ENCODE peak calls at places on chromosome 16, in six cellular contexts. One of them, this sample, is unnamed.

GRCh38 chr16:30948956-30949654 is at the start of gene ORAI3:
- DNase-seq in WTC11: peak
- DNase-seq in stimulated activated CD8-positive, alpha-beta memory T cell treated with anti-CD3 and anti-CD28 coated beads, Interleukin-4, amount 100 ng/mL, for 24 hours: no peak
- DNase-seq in GM18507: peak
- DNase-seq in dermis blood vessel endothelial cell: peak
- DNase-seq in hippocampal formation: peak
- DNase-seq in this sample: peak

GRCh38 chr16:50809561-50809960 is 67.7 kb downstream of the CYLD start:
- DNase-seq in WTC11: no peak
- DNase-seq in stimulated activated CD8-positive, alpha-beta memory T cell treated with anti-CD3 and anti-CD28 coated beads, Interleukin-4, amount 100 ng/mL, for 24 hours: no peak
- DNase-seq in GM18507: no peak
- DNase-seq in dermis blood vessel endothelial cell: no peak
- DNase-seq in hippocampal formation: no peak
- DNase-seq in this sample: no peak

GRCh38 chr16:6684076-6684673 is 648.5 kb upstream of the RBFOX1 start:
- DNase-seq in WTC11: no peak
- DNase-seq in stimulated activated CD8-positive, alpha-beta memory T cell treated with anti-CD3 and anti-CD28 coated beads, Interleukin-4, amount 100 ng/mL, for 24 hours: no peak
- DNase-seq in GM18507: no peak
- DNase-seq in dermis blood vessel endothelial cell: peak
- DNase-seq in hippocampal formation: peak
- DNase-seq in this sample: peak

GRCh38 chr16:65336169-65336568 is 214.3 kb upstream of the CDH11 start:
- DNase-seq in WTC11: no peak
- DNase-seq in stimulated activated CD8-positive, alpha-beta memory T cell treated with anti-CD3 and anti-CD28 coated beads, Interleukin-4, amount 100 ng/mL, for 24 hours: no peak
- DNase-seq in GM18507: no peak
- DNase-seq in dermis blood vessel endothelial cell: no peak
- DNase-seq in hippocampal formation: no peak
- DNase-seq in this sample: no peak

GRCh38 chr16:68779891-68780290 is 42.8 kb downstream of the CDH1 start:
- DNase-seq in WTC11: no peak
- DNase-seq in stimulated activated CD8-positive, alpha-beta memory T cell treated with anti-CD3 and anti-CD28 coated beads, Interleukin-4, amount 100 ng/mL, for 24 hours: no peak
- DNase-seq in GM18507: no peak
- DNase-seq in dermis blood vessel endothelial cell: no peak
- DNase-seq in hippocampal formation: no peak
- DNase-seq in this sample: no peak

GRCh38 chr16:17635183-17635582 is 164.4 kb upstream of the XYLT1 start:
- DNase-seq in WTC11: no peak
- DNase-seq in stimulated activated CD8-positive, alpha-beta memory T cell treated with anti-CD3 and anti-CD28 coated beads, Interleukin-4, amount 100 ng/mL, for 24 hours: no peak
- DNase-seq in GM18507: no peak
- DNase-seq in dermis blood vessel endothelial cell: no peak
- DNase-seq in hippocampal formation: no peak
- DNase-seq in this sample: no peak

GRCh38 chr16:4754865-4755264 is 12.1 kb downstream of the ZNF500 start:
- DNase-seq in WTC11: no peak
- DNase-seq in stimulated activated CD8-positive, alpha-beta memory T cell treated with anti-CD3 and anti-CD28 coated beads, Interleukin-4, amount 100 ng/mL, for 24 hours: no peak
- DNase-seq in GM18507: no peak
- DNase-seq in dermis blood vessel endothelial cell: no peak
- DNase-seq in hippocampal formation: no peak
- DNase-seq in this sample: no peak

GRCh38 chr16:67871256-67871655 is 1.6 kb upstream of the EDC4 start:
- DNase-seq in WTC11: no peak
- DNase-seq in stimulated activated CD8-positive, alpha-beta memory T cell treated with anti-CD3 and anti-CD28 coated beads, Interleukin-4, amount 100 ng/mL, for 24 hours: no peak
- DNase-seq in GM18507: no peak
- DNase-seq in dermis blood vessel endothelial cell: no peak
- DNase-seq in hippocampal formation: no peak
- DNase-seq in this sample: no peak

GRCh38 chr16:67396159-67396774 is 3.0 kb upstream of the TPPP3 start:
- DNase-seq in WTC11: peak
- DNase-seq in stimulated activated CD8-positive, alpha-beta memory T cell treated with anti-CD3 and anti-CD28 coated beads, Interleukin-4, amount 100 ng/mL, for 24 hours: no peak
- DNase-seq in GM18507: no peak
- DNase-seq in dermis blood vessel endothelial cell: peak
- DNase-seq in hippocampal formation: no peak
- DNase-seq in this sample: no peak

GRCh38 chr16:57374067-57374534 is 1.8 kb downstream of the CX3CL1 start:
- DNase-seq in WTC11: no peak
- DNase-seq in stimulated activated CD8-positive, alpha-beta memory T cell treated with anti-CD3 and anti-CD28 coated beads, Interleukin-4, amount 100 ng/mL, for 24 hours: no peak
- DNase-seq in GM18507: no peak
- DNase-seq in dermis blood vessel endothelial cell: peak
- DNase-seq in hippocampal formation: no peak
- DNase-seq in this sample: no peak

GRCh38 chr16:66103245-66103644 is 263.2 kb upstream of the CDH5 start:
- DNase-seq in WTC11: no peak
- DNase-seq in stimulated activated CD8-positive, alpha-beta memory T cell treated with anti-CD3 and anti-CD28 coated beads, Interleukin-4, amount 100 ng/mL, for 24 hours: no peak
- DNase-seq in GM18507: no peak
- DNase-seq in dermis blood vessel endothelial cell: no peak
- DNase-seq in hippocampal formation: no peak
- DNase-seq in this sample: no peak

GRCh38 chr16:87496101-87496801 is 3.4 kb upstream of the ZCCHC14 start:
- DNase-seq in WTC11: no peak
- DNase-seq in stimulated activated CD8-positive, alpha-beta memory T cell treated with anti-CD3 and anti-CD28 coated beads, Interleukin-4, amount 100 ng/mL, for 24 hours: peak
- DNase-seq in GM18507: no peak
- DNase-seq in dermis blood vessel endothelial cell: no peak
- DNase-seq in hippocampal formation: no peak
- DNase-seq in this sample: no peak

GRCh38 chr16:66399930-66400329 is 27.2 kb upstream of the BEAN1 start:
- DNase-seq in WTC11: no peak
- DNase-seq in stimulated activated CD8-positive, alpha-beta memory T cell treated with anti-CD3 and anti-CD28 coated beads, Interleukin-4, amount 100 ng/mL, for 24 hours: no peak
- DNase-seq in GM18507: no peak
- DNase-seq in dermis blood vessel endothelial cell: peak
- DNase-seq in hippocampal formation: no peak
- DNase-seq in this sample: no peak

GRCh38 chr16:11411059-11411550 is 65.8 kb downstream of the RMI2 start:
- DNase-seq in WTC11: no peak
- DNase-seq in stimulated activated CD8-positive, alpha-beta memory T cell treated with anti-CD3 and anti-CD28 coated beads, Interleukin-4, amount 100 ng/mL, for 24 hours: no peak
- DNase-seq in GM18507: no peak
- DNase-seq in dermis blood vessel endothelial cell: no peak
- DNase-seq in hippocampal formation: no peak
- DNase-seq in this sample: no peak

GRCh38 chr16:72723781-72724180 is 324.1 kb downstream of the ZFHX3 start:
- DNase-seq in WTC11: no peak
- DNase-seq in stimulated activated CD8-positive, alpha-beta memory T cell treated with anti-CD3 and anti-CD28 coated beads, Interleukin-4, amount 100 ng/mL, for 24 hours: no peak
- DNase-seq in GM18507: no peak
- DNase-seq in dermis blood vessel endothelial cell: no peak
- DNase-seq in hippocampal formation: no peak
- DNase-seq in this sample: no peak

GRCh38 chr16:2019500-2019899 is at the start of gene NPW:
- DNase-seq in WTC11: peak
- DNase-seq in stimulated activated CD8-positive, alpha-beta memory T cell treated with anti-CD3 and anti-CD28 coated beads, Interleukin-4, amount 100 ng/mL, for 24 hours: peak
- DNase-seq in GM18507: no peak
- DNase-seq in dermis blood vessel endothelial cell: no peak
- DNase-seq in hippocampal formation: no peak
- DNase-seq in this sample: no peak

GRCh38 chr16:14337303-14338191 is 266.4 kb downstream of the MRTFB start:
- DNase-seq in WTC11: no peak
- DNase-seq in stimulated activated CD8-positive, alpha-beta memory T cell treated with anti-CD3 and anti-CD28 coated beads, Interleukin-4, amount 100 ng/mL, for 24 hours: no peak
- DNase-seq in GM18507: no peak
- DNase-seq in dermis blood vessel endothelial cell: no peak
- DNase-seq in hippocampal formation: no peak
- DNase-seq in this sample: no peak

GRCh38 chr16:87501117-87501516 is 8.3 kb upstream of the ZCCHC14 start:
- DNase-seq in WTC11: no peak
- DNase-seq in stimulated activated CD8-positive, alpha-beta memory T cell treated with anti-CD3 and anti-CD28 coated beads, Interleukin-4, amount 100 ng/mL, for 24 hours: no peak
- DNase-seq in GM18507: no peak
- DNase-seq in dermis blood vessel endothelial cell: no peak
- DNase-seq in hippocampal formation: no peak
- DNase-seq in this sample: no peak

GRCh38 chr16:20740007-20740883 is 1.4 kb downstream of the THUMPD1 start:
- DNase-seq in WTC11: no peak
- DNase-seq in stimulated activated CD8-positive, alpha-beta memory T cell treated with anti-CD3 and anti-CD28 coated beads, Interleukin-4, amount 100 ng/mL, for 24 hours: no peak
- DNase-seq in GM18507: no peak
- DNase-seq in dermis blood vessel endothelial cell: peak
- DNase-seq in hippocampal formation: no peak
- DNase-seq in this sample: no peak

This sample was measured in GM12891.